ENCODE peak calls at places on chromosomes 5 and 9, in four cellular contexts. G is heart left ventricle, B is endothelial cell of umbilical vein, D is tibial artery. X is an unnamed sample. For H3K4me1 and H3K9me3, the result is how much of the 10 kb centered on the place peaks cover.

GRCh38 chr5:138649775-138650174 is 74.6 kb upstream of the HSPA9 start:
- DNase-seq in D (no peak), B (no peak), G (no peak), X (no peak)

GRCh38 chr5:82306151-82306550 is 28.0 kb upstream of the RPS23 start:
- DNase-seq in G (no peak), B (no peak), D (no peak), X (no peak)

GRCh38 chr9:94861589-94862241 is 135.2 kb downstream of the AOPEP start:
- DNase-seq in D (no peak), G (no peak), B (no peak), X (no peak)

GRCh38 chr9:79682076-79682736 is 110.4 kb downstream of the TLE4 start:
- DNase-seq in G (no peak), D (no peak), B (peak), X (no peak)

GRCh38 chr9:83062653-83063527 is at the start of gene RASEF:
- DNase-seq in D (no peak), G (no peak), B (no peak), X (peak)

GRCh38 chr9:38328765-38329164 is 63.7 kb upstream of the ALDH1B1 start:
- DNase-seq in B (no peak), D (no peak), G (no peak), X (no peak)

GRCh38 chr9:130144703-130145102 is 27.5 kb upstream of the NCS1 start:
- DNase-seq in D (no peak), B (no peak), G (no peak), X (no peak)

GRCh38 chr9:97895695-97896332 is 26.5 kb downstream of the TRMO start:
- DNase-seq in G (no peak), D (no peak), B (no peak), X (no peak)

GRCh38 chr9:35603506-35603985 is 1.5 kb upstream of the TESK1 start:
- DNase-seq in G (peak), B (no peak), D (peak), X (peak)

GRCh38 chr5:178279723-178280438 is 47.3 kb upstream of the PHYKPL start:
- DNase-seq in G (peak), D (peak), B (peak), X (peak)

GRCh38 chr9:128349125-128349524 is 8.8 kb downstream of the SLC27A4 start:
- DNase-seq in D (no peak), G (no peak), B (no peak), X (no peak)

GRCh38 chr5:56588636-56589485 is 226.5 kb upstream of the MAP3K1 start:
- DNase-seq in B (no peak), G (peak), D (peak), X (no peak)

GRCh38 chr5:150515446-150515845 is 7.5 kb downstream of the NDST1 start:
- DNase-seq in D (no peak), B (peak), G (no peak), X (no peak)

GRCh38 chr5:88824141-88824540 is 58.8 kb downstream of the MEF2C start:
- DNase-seq in G (no peak), D (no peak), B (no peak), X (no peak)

GRCh38 chr5:151931260-151931659 is 6.6 kb upstream of the GLRA1 start:
- DNase-seq in G (no peak), D (no peak), B (no peak), X (no peak)

GRCh38 chr9:70832487-70832886 is 288.9 kb downstream of the TRPM3 start:
- DNase-seq in D (no peak), B (peak), G (no peak), X (no peak)

GRCh38 chr9:71895122-71895521 is 15.9 kb downstream of the ABHD17B start:
- DNase-seq in D (no peak), G (no peak), B (no peak), X (no peak)

GRCh38 chr5:160159991-160160826 is 41.0 kb upstream of the PWWP2A start:
- DNase-seq in B (no peak), G (no peak), D (no peak), X (no peak)

GRCh38 chr9:94086468-94086867 is 2.2 kb downstream of the PTPDC1 start:
- DNase-seq in G (no peak), B (peak), D (no peak), X (no peak)

GRCh38 chr9:112174965-112175795 is at the start of gene SUSD1:
- DNase-seq in G (peak), D (no peak), B (peak), X (no peak)

GRCh38 chr5:17012289-17012688 is 76.2 kb upstream of the MYO10 start:
- DNase-seq in D (no peak), G (no peak), B (peak), X (no peak)

GRCh38 chr9:93298498-93299417 is 114.8 kb downstream of the WNK2 start:
- DNase-seq in D (peak), G (no peak), B (no peak), X (no peak)

GRCh38 chr9:137436761-137437600 is 4.2 kb downstream of the ENTPD8 start:
- DNase-seq in B (no peak), G (no peak), D (no peak), X (no peak)

GRCh38 chr9:18775969-18776368 is 257.0 kb downstream of the SAXO1 start:
- DNase-seq in D (no peak), G (no peak), B (no peak), X (no peak)

GRCh38 chr9:134633362-134634142 is 8.1 kb upstream of the COL5A1 start:
- DNase-seq in B (no peak), G (no peak), D (peak), X (no peak)

GRCh38 chr5:82336566-82337351 is 58.6 kb upstream of the RPS23 start:
- DNase-seq in B (no peak), G (no peak), D (no peak), X (no peak)

GRCh38 chr9:72648811-72649414 is 127.5 kb downstream of the TMC1 start:
- DNase-seq in B (no peak), G (no peak), D (no peak), X (no peak)

GRCh38 chr9:89455356-89455824 is 42.5 kb downstream of the SEMA4D start:
- DNase-seq in D (no peak), B (no peak), G (no peak), X (no peak)

GRCh38 chr5:57598756-57599155 is 116.1 kb upstream of the ACTBL2 start:
- DNase-seq in G (no peak), D (no peak), B (peak), X (no peak)

GRCh38 chr5:113166710-113167366 is 190.2 kb downstream of the DCP2 start:
- DNase-seq in D (no peak), B (peak), G (no peak), X (no peak)

GRCh38 chr9:89219637-89220036 is 41.0 kb upstream of the SHC3 start:
- DNase-seq in D (no peak), B (no peak), G (no peak), X (no peak)

GRCh38 chr5:128083811-128084227 is 253 bp downstream of the SLC12A2 start:
- DNase-seq in G (no peak), B (peak), D (peak), X (peak)

GRCh38 chr9:133204993-133205336 is 4.1 kb downstream of the OBP2B start:
- DNase-seq in B (no peak), G (no peak), D (peak), X (peak)

GRCh38 chr5:143126121-143127019 is 277.1 kb downstream of the NR3C1 start:
- DNase-seq in G (no peak), B (peak), D (no peak), X (no peak)

GRCh38 chr9:4844439-4844838 is 51.7 kb downstream of the RCL1 start:
- DNase-seq in G (no peak), D (no peak), B (no peak), X (no peak)
- H3K4me1 ChIP-seq in G (under half), D (under half), B (under half), X (under half)

DNA sequence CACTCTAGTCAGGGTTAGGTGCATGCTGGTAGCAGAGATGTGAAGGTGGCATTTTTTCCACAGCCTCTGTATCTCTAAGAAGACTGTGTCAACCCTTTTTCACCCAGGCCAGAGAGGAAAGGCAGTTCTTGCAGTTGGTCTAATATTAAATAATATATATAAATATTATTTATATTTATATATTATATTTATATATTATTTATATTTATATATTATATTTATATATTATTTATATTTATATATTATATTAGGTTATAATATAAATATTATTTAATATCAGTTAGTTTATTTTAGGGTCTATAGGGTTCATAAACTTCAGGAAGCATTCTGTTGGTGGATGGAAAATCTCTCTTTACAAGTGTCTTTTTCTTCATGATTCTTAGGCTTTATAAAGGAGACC is 218.6 kb upstream of the DMRTA1 start:
- DNase-seq in G (no peak), B (no peak), D (no peak), X (no peak)
- H3K9me3 ChIP-seq in G (under half), B (under half), D (under half), X (under half)

DNA sequence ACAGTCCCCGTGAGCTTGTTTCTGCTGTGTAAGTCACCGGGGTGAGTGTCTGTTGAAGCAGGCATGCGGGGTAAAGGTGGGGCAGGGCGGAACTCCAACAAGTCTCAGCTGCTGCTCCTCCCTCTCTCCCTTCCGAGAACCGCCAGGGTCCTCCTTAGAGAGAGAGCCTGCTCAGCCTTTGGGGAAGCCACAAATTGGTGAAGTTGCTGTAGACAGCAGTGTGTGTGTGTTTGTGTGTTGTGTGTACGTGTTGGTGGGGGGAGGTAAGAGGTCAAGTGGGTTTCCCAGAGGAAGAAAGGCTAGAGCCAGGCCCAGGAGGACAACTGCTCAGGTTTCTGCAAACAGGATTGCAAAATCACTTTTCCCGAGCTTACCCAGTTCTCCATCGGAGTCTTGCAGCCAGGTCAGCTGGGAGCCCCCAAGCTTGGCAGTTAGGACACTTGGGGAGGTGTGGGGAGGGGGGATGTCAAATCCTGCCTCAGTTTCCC is 38.9 kb upstream of the DAB2IP start:
- DNase-seq in D (no peak), G (no peak), B (no peak), X (no peak)
- H3K27ac ChIP-seq in D (no peak), G (peak), B (no peak), X (peak)

DNA sequence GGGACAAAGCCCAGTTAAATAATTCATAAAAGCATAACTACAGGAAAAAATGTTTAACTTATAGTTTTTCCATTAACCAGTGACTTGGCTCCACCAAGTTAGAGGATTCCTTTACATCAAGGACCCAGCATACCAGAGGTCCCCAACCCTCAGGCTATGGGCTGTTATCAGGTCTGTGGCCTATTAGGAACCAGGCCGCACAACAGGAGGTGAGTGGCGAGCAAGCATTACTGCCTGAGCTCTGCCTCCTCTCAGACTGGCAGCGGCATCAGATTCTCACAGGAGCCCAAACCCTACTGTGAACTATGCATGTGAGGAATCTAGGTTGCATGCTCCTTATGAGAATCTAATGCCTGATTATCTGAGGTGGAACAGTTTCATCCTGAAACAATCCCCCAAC is 303.1 kb downstream of the ELAVL2 start:
- DNase-seq in B (no peak), D (no peak), G (no peak), X (no peak)
- H3K4me1 ChIP-seq in B (under half), D (under half), G (under half), X (under half)

GRCh38 chr5:1535646-1536045 is 11.9 kb upstream of the LPCAT1 start:
- DNase-seq in D (no peak), G (no peak), B (no peak), X (no peak)
- H3K9me3 ChIP-seq in D (under half), G (under half), B (under half), X (under half)

DNA sequence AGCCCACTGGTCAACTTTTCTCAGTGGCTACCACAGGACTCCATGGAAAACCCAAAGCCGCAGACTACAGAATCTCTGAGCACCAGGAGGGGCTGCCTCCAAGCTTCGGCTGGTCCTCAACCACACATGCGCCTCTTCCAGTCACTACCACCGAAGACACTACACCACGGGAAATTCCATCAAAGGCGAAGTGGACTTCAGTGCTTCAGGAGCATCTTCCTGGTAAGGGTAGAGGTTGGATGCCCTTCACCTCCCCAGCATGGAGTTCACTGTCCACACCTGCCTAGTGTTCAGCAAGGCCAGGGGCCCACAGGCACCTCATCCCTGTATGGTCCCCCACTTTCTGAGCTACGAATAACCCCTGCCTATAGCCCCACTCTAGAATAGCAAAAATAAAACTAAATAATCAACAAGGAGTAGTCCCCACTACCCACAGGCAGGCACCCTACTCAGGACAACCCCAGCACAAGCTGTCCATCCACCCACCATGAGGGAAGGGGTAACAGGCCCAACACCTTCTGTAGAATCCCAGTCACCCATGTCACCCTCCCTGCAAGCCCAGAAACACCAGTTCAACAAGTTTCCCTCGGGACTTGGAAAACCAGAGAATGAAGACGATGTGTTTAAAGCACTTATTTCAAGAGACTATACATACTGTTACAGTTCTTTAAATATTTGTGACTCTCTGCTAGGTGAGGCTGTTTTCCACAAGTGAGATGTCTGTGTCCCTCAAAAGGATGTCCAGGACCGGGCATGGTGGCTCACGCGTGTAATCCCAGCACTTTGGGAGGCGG is 2.6 kb downstream of the VDAC1 start:
- DNase-seq in B (no peak), D (no peak), G (no peak), X (no peak)
- H3K27ac ChIP-seq in B (no peak), D (peak), G (peak), X (peak)

X was measured in breast epithelium.